ENCODE peak calls at places on chromosomes 7 and 10, in eight cellular contexts. W, S, A, X, N, T, Q and K are unnamed samples.
A peak's percentile ranks its signal among the peaks of the same experiment; 100 is the strongest.

GRCh38 chr7:132687981-132688383 is 111.7 kb upstream of the PLXNA4 start:
- DNase-seq in W (no peak), Q (no peak), S (no peak), N (no peak), T (no peak), A (no peak), X (no peak), K (no peak)

GRCh38 chr10:116490028-116490662 is 55.6 kb upstream of the PNLIP start:
- DNase-seq in S (no peak), T (no peak), W (no peak), N (no peak), Q (no peak), A (peak; percentile 28), X (no peak), K (no peak)

GRCh38 chr10:27448926-27449325 is 55.2 kb upstream of the RAB18 start:
- DNase-seq in S (no peak), W (no peak), T (no peak), Q (no peak), A (peak; percentile 8), X (no peak), N (no peak), K (no peak)

GRCh38 chr7:114660007-114660406 is 245.4 kb downstream of the FOXP2 start:
- DNase-seq in X (no peak), W (no peak), Q (no peak), T (no peak), A (no peak), S (no peak), N (no peak), K (no peak)

GRCh38 chr10:74585231-74586087 is 240.9 kb upstream of the KAT6B start:
- DNase-seq in X (no peak), T (no peak), N (no peak), W (peak; percentile 55), Q (no peak), A (no peak), S (no peak), K (peak; percentile 29)

GRCh38 chr7:80883188-80884025 is 35.4 kb downstream of the SEMA3C start:
- DNase-seq in W (no peak), S (no peak), N (no peak), X (peak; percentile 51), A (peak; percentile 98), T (no peak), Q (no peak), K (peak; percentile 51)

GRCh38 chr7:137009404-137009803 is 141.0 kb downstream of the CHRM2 start:
- DNase-seq in Q (no peak), X (no peak), A (no peak), T (no peak), W (no peak), S (no peak), N (no peak), K (no peak)

GRCh38 chr7:144057954-144058353 is 9.2 kb downstream of the OR2A5 start:
- DNase-seq in W (no peak), Q (no peak), T (no peak), X (no peak), S (no peak), N (no peak), A (no peak), K (peak; percentile 44)

DNA sequence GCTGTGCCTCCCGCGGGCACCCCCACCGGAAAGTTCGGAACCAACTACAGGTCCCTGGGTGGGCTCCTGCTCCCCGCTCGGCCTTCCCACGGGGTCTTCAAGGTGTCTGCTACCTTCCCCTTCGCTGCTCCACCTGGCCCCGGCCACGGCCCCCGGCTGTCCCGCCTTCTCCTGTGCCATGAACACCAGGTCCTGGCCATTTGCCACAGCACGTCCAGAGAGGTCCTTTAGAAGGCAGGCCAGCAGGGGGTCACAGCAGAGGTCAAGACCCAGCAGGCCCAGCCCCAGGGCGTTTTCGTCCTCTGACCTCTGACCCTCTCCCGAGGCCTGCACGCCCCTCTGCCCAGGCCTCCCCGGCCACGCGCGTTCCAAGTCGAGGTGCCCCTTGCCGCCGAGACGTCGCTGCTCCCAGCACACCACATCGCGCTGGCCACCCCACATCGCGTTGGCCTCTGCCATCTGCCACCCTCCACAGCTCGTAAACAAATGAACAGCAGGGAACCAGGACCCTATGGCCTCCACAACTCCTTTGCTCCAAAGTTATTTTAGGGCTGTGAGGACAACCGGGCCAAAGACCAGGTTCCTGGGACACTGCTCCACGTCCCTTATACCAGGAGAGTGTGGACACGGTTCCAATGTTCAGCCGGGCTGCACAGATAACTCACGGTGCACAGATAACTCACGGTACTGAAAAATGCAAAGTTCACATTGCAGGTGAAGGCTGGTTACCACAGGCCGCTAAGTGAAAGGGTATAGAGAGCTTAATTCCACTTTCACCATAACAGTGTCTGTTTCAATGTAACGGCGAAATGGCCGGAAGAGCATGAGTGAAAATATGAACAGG is 74.3 kb downstream of the CFAP46 start:
- DNase-seq in T (no peak), W (peak; percentile 44), N (peak; percentile 1), A (no peak), Q (peak; percentile 30), X (peak; percentile 10), S (peak; percentile 19), K (no peak)
- TF ChIP-seq POLR2A in T (no peak), W (no peak), N (no peak), A (no peak), Q (no peak), X (no peak), S (no peak), K (no peak)

GRCh38 chr7:2487586-2488271 is 11.5 kb upstream of the GRIFIN start:
- DNase-seq in X (peak; percentile 54), S (peak; percentile 78), N (no peak), W (peak; percentile 35), Q (peak; percentile 71), T (no peak), A (no peak), K (no peak)
- H3K27ac ChIP-seq in X (peak overlapping the region; percentile 85), S (peak overlapping the region; percentile 28), N (no peak overlapping the region), W (no peak overlapping the region), Q (no peak overlapping the region), T (peak overlapping the region; percentile 8), A (no peak overlapping the region), K (peak overlapping the region; percentile 66)

GRCh38 chr7:129224251-129225205 is at the start of gene AHCYL2:
- DNase-seq in A (peak; percentile 95), N (peak; percentile 99), Q (peak; percentile 99), T (peak; percentile 95), X (peak; percentile 97), W (peak; percentile 99), S (peak; percentile 99), K (peak; percentile 99)
- TF ChIP-seq POLR2A in A (peak; percentile 43), N (peak; percentile 50), Q (peak; percentile 8), T (peak; percentile 52), X (peak; percentile 52), W (peak; percentile 60), S (no peak), K (peak; percentile 69)

GRCh38 chr10:107653832-107654287 is 489.4 kb upstream of the SORCS1 start:
- DNase-seq in X (no peak), W (no peak), Q (no peak), A (no peak), N (peak; percentile 17), T (no peak), S (no peak), K (peak; percentile 18)
- H3K27ac ChIP-seq in X (peak overlapping the region; percentile 47), W (peak overlapping the region; percentile 19), Q (no peak overlapping the region), A (no peak overlapping the region), N (peak overlapping the region; percentile 59), T (peak overlapping the region; percentile 23), S (no peak overlapping the region), K (peak overlapping the region; percentile 24)

GRCh38 chr10:43398939-43399871 is 9.8 kb downstream of the HNRNPF start:
- DNase-seq in A (no peak), S (no peak), Q (no peak), X (no peak), T (no peak), N (no peak), W (peak; percentile 74), K (peak; percentile 48)
- TF ChIP-seq POLR2A in A (no peak), S (no peak), Q (no peak), X (no peak), T (no peak), N (no peak), W (no peak), K (no peak)

DNA sequence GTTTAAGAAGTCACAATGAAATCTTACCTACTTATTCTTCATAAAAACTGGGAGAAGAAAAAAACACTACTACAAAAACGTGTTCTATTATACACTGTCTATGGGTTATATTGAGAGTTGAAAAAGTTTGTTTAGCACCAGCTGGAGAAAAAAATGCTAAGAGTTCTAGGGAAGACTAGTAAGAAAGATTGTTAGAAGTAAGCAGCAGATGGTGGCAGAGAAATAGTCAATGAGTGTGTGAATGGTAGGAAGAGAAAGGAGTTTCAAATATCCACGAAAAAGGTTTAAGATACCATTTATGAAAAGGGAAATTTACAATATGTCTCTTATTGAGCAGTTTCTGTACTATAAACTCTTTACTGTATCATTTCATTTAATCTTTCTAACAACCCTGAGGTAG is 124.7 kb downstream of the NRBF2 start:
- DNase-seq in N (no peak), Q (no peak), S (no peak), A (no peak), X (no peak), T (no peak), W (no peak), K (no peak)
- H3K27ac ChIP-seq in N (no peak overlapping the region), Q (no peak overlapping the region), S (no peak overlapping the region), A (no peak overlapping the region), X (peak overlapping the region; percentile 97), T (peak overlapping the region; percentile 39), W (no peak overlapping the region), K (no peak overlapping the region)

GRCh38 chr10:102412293-102412692 is 6.3 kb downstream of the PSD start:
- DNase-seq in S (no peak), Q (no peak), X (no peak), T (no peak), W (no peak), A (no peak), N (no peak), K (no peak)

GRCh38 chr10:102408728-102409603 is 9.6 kb downstream of the PSD start:
- DNase-seq in W (peak; percentile 47), A (no peak), Q (peak; percentile 79), N (peak; percentile 64), S (peak; percentile 36), X (peak; percentile 84), T (no peak), K (no peak)

GRCh38 chr10:102411341-102412255 is 7.0 kb downstream of the PSD start:
- DNase-seq in W (no peak), A (no peak), N (no peak), S (no peak), Q (no peak), X (peak; percentile 9), T (no peak), K (no peak)

GRCh38 chr10:102409604-102410426 is 8.8 kb downstream of the PSD start:
- DNase-seq in W (no peak), N (no peak), X (peak; percentile 11), Q (no peak), T (no peak), A (no peak), S (no peak), K (no peak)

DNA sequence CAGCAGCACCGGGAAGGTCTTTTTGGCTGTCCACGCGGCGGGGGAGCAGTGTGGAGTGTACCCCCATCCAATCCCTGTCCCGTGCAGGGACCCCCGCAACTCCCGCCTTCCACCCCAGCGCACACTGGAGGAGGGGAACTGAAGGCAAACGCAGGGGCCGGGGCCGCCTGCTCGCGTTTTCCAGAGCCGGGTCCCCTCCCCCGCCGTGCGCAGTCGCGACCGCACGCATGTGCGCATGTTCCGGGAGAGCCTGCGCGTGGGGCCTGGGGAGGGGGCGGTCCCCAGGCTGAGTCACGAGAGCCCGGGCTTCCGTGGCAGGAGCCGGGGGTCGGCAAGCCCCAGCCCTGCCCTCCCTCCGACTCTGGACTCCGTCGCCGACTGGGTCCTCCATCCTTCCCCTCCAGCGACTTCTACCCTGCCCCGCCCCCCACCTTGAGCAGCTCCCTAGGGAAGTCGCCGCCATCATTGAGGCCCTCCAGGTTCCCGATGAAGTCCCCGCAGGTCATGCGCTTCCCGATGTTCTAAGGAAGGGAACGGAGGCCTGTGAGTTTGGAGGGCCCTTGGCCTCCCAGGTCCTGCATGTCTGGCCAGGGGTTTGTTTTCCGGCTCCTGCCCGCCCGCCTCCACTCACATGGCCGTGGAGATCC is 8.0 kb downstream of the PSD start:
- DNase-seq in W (no peak), Q (peak; percentile 70), S (peak; percentile 22), N (no peak), X (peak; percentile 54), T (no peak), A (no peak), K (no peak)
- TF ChIP-seq POLR2A in W (no peak), Q (no peak), S (no peak), N (no peak), X (peak; percentile 55), T (no peak), A (no peak), K (no peak)